ENCODE peak calls at places on chromosome 9, in four cellular contexts. O, S, H and G are unnamed samples.

GRCh38 chr9:137368431-137369110 is 54.4 kb downstream of the EXD3 start:
- DNase-seq in O (no peak), S (no peak), H (peak), G (no peak)

GRCh38 chr9:36623280-36623679 is 50.6 kb downstream of the MELK start:
- DNase-seq in O (no peak), S (no peak), H (no peak), G (no peak)

GRCh38 chr9:80571953-80572352 is 1000.2 kb downstream of the TLE4 start:
- DNase-seq in O (no peak), S (no peak), H (no peak), G (no peak)

GRCh38 chr9:32010322-32010721 is 374.1 kb upstream of the ACO1 start:
- DNase-seq in O (no peak), S (no peak), H (no peak), G (no peak)

GRCh38 chr9:134477927-134478326 is 151.7 kb downstream of the RXRA start:
- DNase-seq in O (no peak), S (no peak), H (no peak), G (no peak)

GRCh38 chr9:136095028-136095494 is at the start of gene NACC2:
- DNase-seq in O (no peak), S (no peak), H (no peak), G (no peak)

GRCh38 chr9:34983209-34983608 is 6.3 kb upstream of the DNAJB5 start:
- DNase-seq in O (peak), S (no peak), H (no peak), G (no peak)

GRCh38 chr9:133125706-133126696 is 5.0 kb upstream of the RALGDS start:
- DNase-seq in O (no peak), S (no peak), H (no peak), G (peak)

GRCh38 chr9:114305189-114305555 is 17.7 kb upstream of the ORM1 start:
- DNase-seq in O (no peak), S (no peak), H (no peak), G (no peak)

GRCh38 chr9:81227507-81228245 is 461.7 kb downstream of the TLE1 start:
- DNase-seq in O (no peak), S (no peak), H (no peak), G (no peak)

GRCh38 chr9:95937131-95937530 is 61.6 kb downstream of the ERCC6L2 start:
- DNase-seq in O (no peak), S (no peak), H (no peak), G (no peak)

GRCh38 chr9:120928015-120928719 is 1.6 kb upstream of the TRAF1 start:
- DNase-seq in O (no peak), S (no peak), H (peak), G (no peak)

GRCh38 chr9:426264-426663 is 211.6 kb downstream of the DOCK8 start:
- DNase-seq in O (no peak), S (no peak), H (no peak), G (no peak)

GRCh38 chr9:131214457-131214856 is 61.9 kb downstream of the FAM78A start:
- DNase-seq in O (no peak), S (no peak), H (no peak), G (no peak)

GRCh38 chr9:123131258-123131657 is 97.8 kb downstream of the GPR21 start:
- DNase-seq in O (no peak), S (peak), H (no peak), G (no peak)

GRCh38 chr9:126705767-126706697 is 92.3 kb downstream of the LMX1B start:
- DNase-seq in O (no peak), S (peak), H (peak), G (no peak)

GRCh38 chr9:125965421-125965820 is 218.2 kb downstream of the PBX3 start:
- DNase-seq in O (no peak), S (no peak), H (no peak), G (no peak)

GRCh38 chr9:120030847-120031246 is 549.1 kb downstream of the CDK5RAP2 start:
- DNase-seq in O (no peak), S (no peak), H (no peak), G (no peak)

GRCh38 chr9:2962471-2963172 is 118.7 kb upstream of the PUM3 start:
- DNase-seq in O (no peak), S (no peak), H (no peak), G (no peak)

GRCh38 chr9:70112981-70113380 is 69.3 kb downstream of the MAMDC2 start:
- DNase-seq in O (no peak), S (peak), H (peak), G (no peak)

GRCh38 chr9:116278326-116278725 is 124.7 kb downstream of the PAPPA start:
- DNase-seq in O (no peak), S (no peak), H (no peak), G (no peak)

GRCh38 chr9:692636-693459 is 148.6 kb upstream of the DMRT1 start:
- DNase-seq in O (no peak), S (peak), H (no peak), G (no peak)

GRCh38 chr9:25681270-25681669 is 3.0 kb upstream of the TUSC1 start:
- DNase-seq in O (no peak), S (no peak), H (no peak), G (no peak)

GRCh38 chr9:25678846-25679360 is 659 bp upstream of the TUSC1 start:
- DNase-seq in O (no peak), S (no peak), H (no peak), G (no peak)

GRCh38 chr9:25678147-25678666 is at the start of gene TUSC1:
- DNase-seq in O (no peak), S (no peak), H (peak), G (peak)

GRCh38 chr9:25677301-25678146 is 720 bp downstream of the TUSC1 start:
- DNase-seq in O (no peak), S (no peak), H (peak), G (no peak)
- TF ChIP-seq POLR2A in O (no peak), S (no peak), H (peak), G (no peak)

DNA sequence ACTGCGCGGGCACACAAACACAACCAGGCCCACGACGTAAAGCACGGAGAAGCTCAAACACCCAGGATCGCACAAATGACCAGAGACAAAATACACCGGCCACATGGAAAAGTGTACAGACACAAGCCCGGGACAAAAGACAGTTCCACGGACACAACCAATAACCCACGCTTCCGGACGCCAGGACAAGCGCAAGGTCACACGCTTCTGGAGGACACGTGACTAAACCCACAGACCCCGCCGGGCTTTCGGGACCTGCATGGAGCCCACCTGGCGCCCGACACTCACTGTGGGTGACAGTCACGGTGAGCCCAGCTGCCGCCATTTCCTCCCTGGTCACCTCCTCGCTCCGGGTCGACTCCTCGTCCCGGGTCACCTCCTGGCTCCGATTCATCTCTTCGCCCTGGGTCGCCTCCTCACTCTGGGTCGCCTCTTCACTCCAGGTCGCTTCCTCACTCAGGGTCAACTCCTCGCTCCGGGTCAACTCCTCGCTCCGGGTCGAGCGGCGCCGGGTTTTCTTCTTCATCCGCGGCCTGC is 504 bp downstream of the BAG1 start:
- DNase-seq in O (no peak), S (peak), H (no peak), G (peak)
- TF ChIP-seq POLR2AphosphoS5 in O (peak), S (no peak), H (no peak), G (peak)

GRCh38 chr9:128371622-128372117 is 496 bp downstream of the URM1 start:
- DNase-seq in O (no peak), S (no peak), H (no peak), G (no peak)
- TF ChIP-seq TAF1 in O (no peak), S (no peak), H (no peak), G (no peak)

DNA sequence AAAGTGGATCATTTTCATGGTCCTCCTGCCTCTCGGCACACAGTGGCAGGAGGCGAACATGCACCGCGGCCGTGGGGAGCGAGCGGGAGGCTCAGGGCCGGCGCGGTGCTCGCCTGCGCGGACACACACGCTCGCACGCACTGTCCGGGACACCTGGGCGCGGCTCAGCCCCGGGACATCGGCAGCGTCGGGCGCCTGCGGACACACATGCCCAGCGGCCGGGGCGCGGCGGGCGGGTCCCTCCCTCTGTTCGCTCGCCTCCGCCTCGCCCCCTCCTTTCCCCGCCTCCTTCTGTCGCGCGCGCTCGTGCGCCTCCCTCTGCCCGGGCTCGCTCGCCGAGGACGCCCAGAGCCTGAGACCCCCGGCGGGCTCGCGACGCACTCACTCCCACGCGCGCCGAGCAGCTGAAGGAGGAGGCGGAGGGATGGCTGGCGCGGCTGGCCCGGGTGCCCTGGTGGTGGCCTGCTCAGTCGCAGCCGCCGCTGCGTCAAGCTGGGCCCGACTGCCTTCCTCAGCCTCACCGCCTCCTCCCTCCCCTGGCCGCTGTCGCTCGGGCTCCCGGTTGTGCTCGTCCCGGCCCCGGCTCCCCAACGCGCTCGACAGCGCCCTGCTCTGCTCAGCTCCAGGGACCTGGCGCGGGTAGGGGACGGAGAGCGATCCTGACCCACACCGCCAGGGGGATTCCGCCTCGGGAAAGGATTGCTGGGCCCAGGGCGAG is at the start of gene FRMD3:
- DNase-seq in O (no peak), S (peak), H (peak), G (peak)
- TF ChIP-seq POLR2A in O (no peak), S (no peak), H (no peak), G (no peak)

DNA sequence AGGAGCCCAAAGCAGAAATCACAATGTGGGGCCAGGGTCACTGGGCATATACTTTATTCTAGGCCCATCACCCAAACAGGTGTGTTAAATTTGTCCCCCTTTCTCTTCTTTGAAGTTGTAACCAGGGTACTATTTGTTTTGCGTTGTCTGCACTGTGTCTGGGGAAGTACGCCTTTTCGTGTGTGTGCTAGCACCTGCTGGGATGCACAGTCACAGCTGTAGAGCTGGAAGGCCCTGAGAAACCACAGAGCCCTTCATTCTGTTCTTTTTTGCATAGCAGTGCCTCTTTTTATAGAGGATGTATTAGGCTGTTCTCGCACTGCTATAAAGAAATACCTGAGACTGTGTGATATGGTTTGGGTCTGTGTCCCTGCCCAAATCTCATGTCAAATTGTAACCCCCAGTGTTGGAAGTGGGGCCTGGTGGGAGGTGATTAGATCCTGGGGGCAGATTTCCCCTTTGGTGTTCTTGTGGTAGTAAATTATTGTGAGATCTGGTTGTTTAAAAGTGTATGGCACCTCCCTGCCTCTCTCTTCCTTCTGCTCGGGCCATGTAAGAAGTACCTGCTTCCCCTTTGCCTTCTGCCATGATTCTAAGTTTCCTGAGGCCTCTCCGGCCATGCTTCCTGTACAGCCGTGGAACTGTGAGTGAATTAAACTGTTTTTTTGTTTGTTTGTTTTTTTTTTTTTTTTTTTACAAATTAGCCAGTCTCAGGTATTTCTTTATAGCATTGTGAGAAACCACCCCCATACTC is 14.0 kb downstream of the SEC61B start:
- DNase-seq in O (peak), S (no peak), H (no peak), G (no peak)
- TF ChIP-seq POLR2AphosphoS5 in O (peak), S (no peak), H (no peak), G (peak)

DNA sequence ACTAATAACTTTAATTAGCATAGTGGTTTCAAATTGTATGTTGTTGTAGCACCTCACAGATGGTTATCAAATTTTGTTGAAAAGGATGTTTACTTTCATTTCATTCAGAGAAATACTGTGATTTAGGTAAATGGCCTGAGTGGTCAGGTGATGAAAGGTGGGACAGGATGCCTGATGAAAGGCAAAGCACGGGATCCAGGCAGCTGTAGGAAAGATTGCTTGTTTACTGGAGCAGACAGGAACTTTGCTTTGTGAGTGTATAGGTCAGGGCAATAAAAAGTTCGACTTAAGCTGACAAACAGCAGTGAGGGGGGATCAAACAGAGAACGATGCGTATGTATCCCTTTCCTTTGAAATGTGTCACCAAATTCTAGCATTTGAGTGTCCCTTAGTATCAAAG is 19.0 kb downstream of the KIAA1958 start:
- DNase-seq in O (no peak), S (peak), H (no peak), G (no peak)
- TF ChIP-seq TAF1 in O (no peak), S (no peak), H (no peak), G (no peak)

GRCh38 chr9:100101608-100102007 is 2.6 kb downstream of the INVS start:
- DNase-seq in O (no peak), S (no peak), H (no peak), G (no peak)

GRCh38 chr9:100100268-100100667 is 1.2 kb downstream of the INVS start:
- DNase-seq in O (no peak), S (no peak), H (no peak), G (no peak)

GRCh38 chr9:100098241-100098886 is 436 bp downstream of the ERP44 start:
- DNase-seq in O (no peak), S (peak), H (peak), G (no peak)

GRCh38 chr9:100099722-100100042 is 639 bp downstream of the INVS start:
- DNase-seq in O (no peak), S (peak), H (no peak), G (no peak)

DNA sequence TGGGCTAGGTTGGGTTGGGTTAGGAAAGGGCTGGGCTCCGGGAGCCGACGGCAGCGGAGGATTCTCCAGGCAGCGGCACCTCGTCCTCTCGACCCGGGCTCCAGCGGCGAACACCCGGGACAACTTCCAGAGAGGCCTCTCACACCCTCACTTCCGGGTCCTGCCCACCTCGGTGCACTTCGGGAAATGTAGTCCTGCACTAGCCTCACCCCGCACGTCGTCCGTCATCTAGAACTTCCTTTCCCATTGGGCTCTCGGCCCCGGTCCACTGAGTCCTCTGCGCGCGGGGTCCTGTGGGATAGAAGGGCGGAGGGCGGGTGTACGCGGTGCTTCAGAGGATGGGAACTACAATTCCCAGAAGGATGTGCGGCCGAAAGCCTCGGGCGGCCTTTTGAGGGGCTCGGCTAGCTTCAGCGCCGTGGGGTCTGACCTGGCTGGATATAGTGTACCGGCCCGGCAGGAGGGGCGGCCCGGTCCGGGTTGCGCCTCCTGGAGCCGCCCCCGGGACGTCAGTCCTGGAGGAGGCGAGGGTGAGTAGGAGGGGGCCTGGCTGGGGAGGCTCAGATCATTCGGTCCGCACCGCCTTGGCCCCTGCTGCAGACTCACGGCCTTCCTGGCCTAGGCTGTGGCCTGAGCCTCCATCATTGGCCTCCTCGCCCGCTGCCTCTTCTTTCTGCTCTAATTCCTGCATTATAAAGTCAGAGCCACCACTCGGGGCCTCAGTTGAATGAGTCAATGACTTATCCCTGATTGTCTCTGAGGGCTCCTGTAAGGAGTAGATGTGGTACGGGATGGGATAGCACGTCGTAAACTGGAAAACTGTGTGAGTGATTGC is at the start of the genes ERP44 and INVS:
- DNase-seq in O (peak), S (peak), H (peak), G (peak)
- TF ChIP-seq POLR2A in O (peak), S (peak), H (peak), G (peak)

GRCh38 chr9:92328225-92328624 is 2.5 kb downstream of the CENPP start:
- DNase-seq in O (no peak), S (peak), H (no peak), G (no peak)

GRCh38 chr9:92324889-92325268 is 271 bp downstream of the NOL8 start:
- DNase-seq in O (no peak), S (no peak), H (no peak), G (peak)

GRCh38 chr9:92325269-92325990 is at the start of the genes CENPP and NOL8:
- DNase-seq in O (peak), S (peak), H (peak), G (peak)

GRCh38 chr9:92325991-92326500 is 293 bp downstream of the CENPP start:
- DNase-seq in O (no peak), S (no peak), H (no peak), G (no peak)

DNA sequence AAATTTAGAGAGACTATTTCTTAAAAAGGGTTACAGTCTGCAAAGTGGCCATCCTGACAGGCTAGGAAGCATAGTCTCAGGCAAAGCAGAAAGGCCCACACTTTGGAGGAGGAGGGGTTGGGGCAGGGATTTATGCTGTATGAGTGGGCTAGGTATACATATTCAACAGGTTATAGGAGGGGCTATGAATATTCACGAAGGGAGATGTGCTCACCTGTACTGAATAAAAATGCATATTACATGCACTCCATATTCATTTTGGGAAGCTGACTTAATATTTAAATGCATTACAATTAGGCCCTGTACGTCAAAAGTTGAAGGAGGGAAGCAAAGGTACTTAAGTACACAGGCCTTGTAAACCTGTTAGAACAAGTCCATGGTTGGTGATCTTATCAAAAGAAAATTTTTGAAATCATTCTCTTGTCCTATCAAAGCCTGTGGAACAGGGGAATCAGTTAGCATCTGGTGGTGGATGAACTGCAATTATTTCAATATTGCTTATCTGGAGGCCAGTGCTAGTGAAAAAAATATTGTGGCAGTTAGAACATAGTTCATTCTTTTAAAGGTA is 1.6 kb downstream of the CENPP start:
- DNase-seq in O (no peak), S (no peak), H (no peak), G (no peak)
- TF ChIP-seq POLR2AphosphoS5 in O (no peak), S (no peak), H (no peak), G (no peak)

GRCh38 chr9:87596862-87597261 is 99.2 kb downstream of the DAPK1 start:
- DNase-seq in O (no peak), S (no peak), H (no peak), G (no peak)
- TF ChIP-seq TAF1 in O (no peak), S (no peak), H (no peak), G (no peak)

GRCh38 chr9:86275962-86276361 is 6.4 kb downstream of the ISCA1 start:
- DNase-seq in O (no peak), S (no peak), H (no peak), G (no peak)

GRCh38 chr9:86277072-86277471 is 5.3 kb downstream of the ISCA1 start:
- DNase-seq in O (no peak), S (no peak), H (no peak), G (no peak)

GRCh38 chr9:86274821-86275643 is 7.3 kb downstream of the ISCA1 start:
- DNase-seq in O (no peak), S (no peak), H (no peak), G (no peak)

GRCh38 chr9:86272221-86272620 is 10.1 kb downstream of the ISCA1 start:
- DNase-seq in O (no peak), S (no peak), H (no peak), G (no peak)
- TF ChIP-seq POLR2A in O (no peak), S (no peak), H (no peak), G (no peak)